ENCODE peak calls at places on chromosomes 11 and 22, in ten cellular contexts. E is activated CD4-positive, alpha-beta T cell treated with anti-CD3 and anti-CD28 coated beads for 4 hours; S is AG04450; X is ascending aorta; Z is NCI-H2171 treated with DMSO at 0.1 percent for 48 hours; U is activated T-helper 9 cell treated with anti-CD3 and anti-CD28 coated beads, Interleukin-2, amount 50 U/mL, for 16 hours; V is NCI-H524 treated with DMSO at 0.1 percent for 48 hours; W is activated CD8-positive, alpha-beta memory T cell treated with anti-CD3 and anti-CD28 coated beads, Interleukin-2, amount 10 ng/mL, durations not matched to agents 7 days and 5 days; J is choroid plexus epithelial cell; H is GM10248. A is an unnamed sample.

GRCh38 chr11:11082651-11083050 is 224.8 kb upstream of the ZBED5 start:
- DNase-seq in Z (no peak), E (no peak), S (no peak), X (no peak), V (no peak), H (no peak), U (no peak), W (no peak), J (peak; percentile 11), A (no peak)

GRCh38 chr22:44797181-44797720 is 44.9 kb downstream of the ARHGAP8 start:
- DNase-seq in J (no peak), U (no peak), E (no peak), H (no peak), S (no peak), X (no peak), V (no peak), W (no peak), Z (no peak), A (no peak)

GRCh38 chr22:37636186-37636948 is 3.1 kb upstream of the SH3BP1 start:
- DNase-seq in U (no peak), V (no peak), W (peak; percentile 88), H (no peak), J (peak; percentile 98), Z (no peak), X (no peak), S (no peak), E (no peak), A (peak; percentile 92)

GRCh38 chr11:65434057-65434666 is 11.6 kb downstream of the NEAT1 start:
- DNase-seq in W (peak; percentile 31), Z (no peak), S (no peak), J (peak; percentile 70), V (no peak), E (no peak), H (no peak), X (no peak), U (no peak), A (peak; percentile 47)

GRCh38 chr22:28710889-28711285 is 30.7 kb downstream of the CHEK2 start:
- DNase-seq in U (no peak), W (no peak), H (no peak), E (no peak), J (peak; percentile 48), X (no peak), S (no peak), Z (no peak), V (no peak), A (peak; percentile 60)

GRCh38 chr11:118530683-118531596 is at the start of gene TMEM25:
- DNase-seq in Z (peak; percentile 61), H (peak; percentile 93), E (peak; percentile 71), X (no peak), V (no peak), U (peak; percentile 72), S (no peak), W (peak; percentile 80), J (peak; percentile 53), A (peak; percentile 10)

GRCh38 chr22:26502688-26503561 is 9.3 kb downstream of the TFIP11 start:
- DNase-seq in X (no peak), E (peak; percentile 34), U (peak; percentile 24), H (peak; percentile 66), Z (peak; percentile 35), S (no peak), V (no peak), J (peak; percentile 67), W (peak; percentile 95), A (peak; percentile 50)

GRCh38 chr11:67583319-67584204 is at the start of gene GSTP1:
- DNase-seq in E (peak; percentile 65), V (no peak), X (peak; percentile 58), U (peak; percentile 68), J (peak; percentile 88), Z (peak; percentile 48), H (peak; percentile 91), S (peak; percentile 78), W (peak; percentile 87), A (peak; percentile 83)

GRCh38 chr11:62324738-62325556 is 12.3 kb upstream of the ASRGL1 start:
- DNase-seq in V (no peak), E (peak; percentile 16), U (no peak), W (peak; percentile 82), X (no peak), H (peak; percentile 76), Z (no peak), S (no peak), J (peak; percentile 64), A (peak; percentile 54)

GRCh38 chr11:122655527-122656072 is at the start of gene UBASH3B:
- DNase-seq in Z (peak; percentile 77), H (peak; percentile 68), S (no peak), U (peak; percentile 37), J (peak; percentile 85), X (peak; percentile 16), E (peak; percentile 58), V (no peak), W (peak; percentile 82), A (peak; percentile 86)

GRCh38 chr11:830295-831131 is 2.2 kb upstream of the CD151 start:
- DNase-seq in U (no peak), H (peak; percentile 82), S (no peak), W (peak; percentile 82), V (no peak), E (peak; percentile 42), X (no peak), Z (peak; percentile 66), J (peak; percentile 78), A (no peak)

GRCh38 chr11:119572481-119573424 is 149.8 kb upstream of the THY1 start:
- DNase-seq in Z (no peak), S (no peak), V (no peak), H (no peak), J (no peak), X (no peak), E (no peak), W (no peak), U (no peak), A (no peak)

GRCh38 chr11:12057299-12057980 is 49.0 kb upstream of the DKK3 start:
- DNase-seq in X (no peak), E (no peak), U (no peak), Z (no peak), W (peak; percentile 15), J (no peak), H (no peak), V (no peak), S (no peak), A (no peak)

GRCh38 chr22:37552560-37553163 is 7.6 kb upstream of the CDC42EP1 start:
- DNase-seq in U (no peak), W (no peak), J (no peak), S (no peak), V (no peak), H (no peak), E (no peak), X (no peak), Z (peak; percentile 86), A (peak; percentile 41)

GRCh38 chr11:130894322-130895025 is 21.8 kb downstream of the SNX19 start:
- DNase-seq in J (peak; percentile 89), E (peak; percentile 43), V (no peak), Z (peak; percentile 54), X (no peak), S (peak; percentile 55), U (peak; percentile 27), W (peak; percentile 77), H (peak; percentile 55), A (peak; percentile 73)

GRCh38 chr11:119797736-119798135 is 68.7 kb upstream of the NECTIN1 start:
- DNase-seq in J (no peak), V (no peak), E (no peak), U (no peak), H (no peak), X (no peak), W (no peak), Z (no peak), S (no peak), A (no peak)

GRCh38 chr11:69640995-69641581 is at the start of gene CCND1:
- DNase-seq in Z (peak; percentile 69), S (peak; percentile 86), U (no peak), E (peak; percentile 41), X (no peak), V (no peak), H (peak; percentile 77), W (no peak), J (peak; percentile 96), A (peak; percentile 92)

GRCh38 chr11:132972565-132972964 is 559.7 kb downstream of the OPCML start:
- DNase-seq in S (no peak), V (no peak), Z (no peak), J (no peak), U (no peak), X (no peak), W (no peak), H (no peak), E (no peak), A (no peak)

GRCh38 chr11:124481365-124482323 is 36.1 kb upstream of the OR8B8 start:
- DNase-seq in V (no peak), E (no peak), U (no peak), Z (no peak), W (no peak), J (peak; percentile 80), S (peak; percentile 10), H (peak; percentile 8), X (no peak), A (peak; percentile 56)

GRCh38 chr22:30876925-30877553 is 91.5 kb downstream of the MORC2 start:
- DNase-seq in W (no peak), H (no peak), X (no peak), E (no peak), U (no peak), J (peak; percentile 79), V (no peak), S (no peak), Z (peak; percentile 91), A (peak; percentile 53)

GRCh38 chr11:57379732-57380131 is 1.2 kb downstream of the PRG3 start:
- DNase-seq in H (no peak), Z (no peak), U (no peak), E (no peak), V (no peak), W (no peak), J (peak; percentile 39), X (no peak), S (no peak), A (peak; percentile 26)

GRCh38 chr22:25085156-25085555 is 114.5 kb upstream of the CRYBB3 start:
- DNase-seq in V (no peak), J (no peak), S (no peak), U (no peak), H (no peak), Z (no peak), W (no peak), X (no peak), E (no peak), A (no peak)

GRCh38 chr11:14454861-14455632 is 44.6 kb downstream of the COPB1 start:
- DNase-seq in H (peak; percentile 34), V (no peak), E (no peak), W (no peak), Z (peak; percentile 1), X (no peak), U (no peak), S (no peak), J (peak; percentile 62), A (peak; percentile 51)

GRCh38 chr11:78417175-78417887 is at the start of gene GAB2:
- DNase-seq in H (no peak), W (no peak), E (peak; percentile 35), J (no peak), Z (peak; percentile 70), X (no peak), S (no peak), U (peak; percentile 9), V (no peak), A (no peak)

GRCh38 chr11:82845336-82846036 is 54.7 kb downstream of the PRCP start:
- DNase-seq in Z (no peak), E (no peak), W (no peak), U (no peak), X (no peak), S (no peak), H (no peak), V (no peak), J (no peak), A (no peak)

GRCh38 chr11:94814238-94814976 is 46.3 kb downstream of the AMOTL1 start:
- DNase-seq in X (no peak), S (no peak), J (no peak), U (no peak), E (no peak), V (no peak), H (no peak), W (no peak), Z (no peak), A (peak; percentile 20)

GRCh38 chr11:123268118-123268517 is 73.1 kb upstream of the CLMP start:
- DNase-seq in H (no peak), Z (peak; percentile 18), X (no peak), V (no peak), J (no peak), S (no peak), W (no peak), U (no peak), E (no peak), A (no peak)

GRCh38 chr11:74204692-74205091 is 33.6 kb downstream of the PPME1 start:
- DNase-seq in U (no peak), X (no peak), H (no peak), Z (no peak), W (no peak), E (no peak), S (no peak), V (no peak), J (peak; percentile 20), A (no peak)